ENCODE peak calls at places on chromosomes 6 and 20, in five cellular contexts. M, I, D, H and S are unnamed samples.
A peak's percentile ranks its signal among the peaks of the same experiment; 100 is the strongest.

GRCh38 chr6:37646986-37647764 is 50.5 kb downstream of the MDGA1 start:
- DNase-seq in H (no peak), I (no peak), M (no peak), D (no peak), S (no peak)

GRCh38 chr6:156175971-156176421 is 601.2 kb upstream of the ARID1B start:
- DNase-seq in M (no peak), I (no peak), H (no peak), D (peak; percentile 38), S (peak; percentile 44)

GRCh38 chr6:96939019-96939805 is 14.7 kb downstream of the KLHL32 start:
- DNase-seq in D (peak; percentile 67), M (no peak), I (peak; percentile 39), H (no peak), S (no peak)

GRCh38 chr20:5918856-5919633 is 31.3 kb downstream of the TRMT6 start:
- DNase-seq in I (peak; percentile 46), H (no peak), D (no peak), M (no peak), S (no peak)

GRCh38 chr6:7727150-7727950 is 1.5 kb downstream of the BMP6 start:
- DNase-seq in M (no peak), D (no peak), H (peak; percentile 36), I (no peak), S (no peak)

GRCh38 chr6:35019831-35020230 is 121.3 kb downstream of the TCP11 start:
- DNase-seq in I (no peak), D (no peak), M (no peak), H (no peak), S (no peak)

GRCh38 chr6:167968091-167968490 is 29.4 kb upstream of the KIF25 start:
- DNase-seq in I (no peak), D (peak; percentile 16), M (no peak), H (no peak), S (no peak)

GRCh38 chr6:14149053-14149746 is 31.6 kb downstream of the CD83 start:
- DNase-seq in I (no peak), D (no peak), M (no peak), H (no peak), S (no peak)

GRCh38 chr6:170102582-170103481 is 188.0 kb downstream of the DLL1 start:
- DNase-seq in I (no peak), M (no peak), H (no peak), D (no peak), S (no peak)

GRCh38 chr6:44735631-44735963 is 348.1 kb downstream of the CDC5L start:
- DNase-seq in D (no peak), H (peak; percentile 58), I (no peak), M (no peak), S (no peak)

GRCh38 chr6:138323821-138324220 is 53.9 kb upstream of the SMIM28 start:
- DNase-seq in I (no peak), M (no peak), D (no peak), H (no peak), S (no peak)

GRCh38 chr20:60239981-60240380 is 281.8 kb downstream of the CDH26 start:
- DNase-seq in D (no peak), I (no peak), H (no peak), M (no peak), S (no peak)

GRCh38 chr6:148997863-148998262 is 251.0 kb downstream of the UST start:
- DNase-seq in I (no peak), M (no peak), H (no peak), D (no peak), S (no peak)

GRCh38 chr6:130047440-130047995 is 29.1 kb downstream of the L3MBTL3 start:
- DNase-seq in D (no peak), I (no peak), H (no peak), M (no peak), S (no peak)

GRCh38 chr6:130055271-130055670 is 36.9 kb downstream of the L3MBTL3 start:
- DNase-seq in M (no peak), H (no peak), D (no peak), I (no peak), S (no peak)

GRCh38 chr6:130046711-130047439 is 28.5 kb downstream of the L3MBTL3 start:
- DNase-seq in H (no peak), M (no peak), D (no peak), I (no peak), S (no peak)

GRCh38 chr6:130054725-130055124 is 36.3 kb downstream of the L3MBTL3 start:
- DNase-seq in H (no peak), D (no peak), M (no peak), I (no peak), S (no peak)

GRCh38 chr6:130050230-130050629 is 31.8 kb downstream of the L3MBTL3 start:
- DNase-seq in H (no peak), I (no peak), D (no peak), M (no peak), S (no peak)
- H3K36me3 ChIP-seq in H (no peaks in the 10 kb centered on the region), I (no peaks in the 10 kb centered on the region), D (peaks cover 7% of the 10 kb centered on the region), M (peaks cover 3% of the 10 kb centered on the region), S (no peaks in the 10 kb centered on the region)

GRCh38 chr20:17628101-17628841 is 53.8 kb downstream of the RRBP1 start:
- DNase-seq in D (no peak), I (no peak), H (no peak), M (no peak), S (no peak)

GRCh38 chr20:17625246-17626051 is 55.6 kb downstream of the DSTN start:
- DNase-seq in D (no peak), H (no peak), M (no peak), I (no peak), S (peak; percentile 40)

GRCh38 chr20:17629025-17629424 is 53.0 kb downstream of the RRBP1 start:
- DNase-seq in I (no peak), M (no peak), D (no peak), H (no peak), S (no peak)

GRCh38 chr20:17626217-17627007 is 55.6 kb downstream of the RRBP1 start:
- DNase-seq in D (no peak), M (no peak), H (no peak), I (no peak), S (peak; percentile 73)

GRCh38 chr20:17627101-17627950 is 54.7 kb downstream of the RRBP1 start:
- DNase-seq in H (no peak), M (no peak), D (no peak), I (no peak), S (no peak)
- H3K36me3 ChIP-seq in H (peaks cover 40% of the 10 kb centered on the region), M (peaks cover 27% of the 10 kb centered on the region), D (peaks cover 14% of the 10 kb centered on the region), I (no peaks in the 10 kb centered on the region), S (peaks cover 15% of the 10 kb centered on the region)

GRCh38 chr20:51460569-51461265 is 81.8 kb downstream of the NFATC2 start:
- DNase-seq in D (no peak), I (no peak), H (peak; percentile 79), M (no peak), S (no peak)
- H3K36me3 ChIP-seq in D (no peaks in the 10 kb centered on the region), I (no peaks in the 10 kb centered on the region), H (peaks cover 16% of the 10 kb centered on the region), M (no peaks in the 10 kb centered on the region), S (no peaks in the 10 kb centered on the region)

GRCh38 chr6:147789430-147789947 is 281.0 kb downstream of the SAMD5 start:
- DNase-seq in I (no peak), M (no peak), D (no peak), H (no peak), S (no peak)

DNA sequence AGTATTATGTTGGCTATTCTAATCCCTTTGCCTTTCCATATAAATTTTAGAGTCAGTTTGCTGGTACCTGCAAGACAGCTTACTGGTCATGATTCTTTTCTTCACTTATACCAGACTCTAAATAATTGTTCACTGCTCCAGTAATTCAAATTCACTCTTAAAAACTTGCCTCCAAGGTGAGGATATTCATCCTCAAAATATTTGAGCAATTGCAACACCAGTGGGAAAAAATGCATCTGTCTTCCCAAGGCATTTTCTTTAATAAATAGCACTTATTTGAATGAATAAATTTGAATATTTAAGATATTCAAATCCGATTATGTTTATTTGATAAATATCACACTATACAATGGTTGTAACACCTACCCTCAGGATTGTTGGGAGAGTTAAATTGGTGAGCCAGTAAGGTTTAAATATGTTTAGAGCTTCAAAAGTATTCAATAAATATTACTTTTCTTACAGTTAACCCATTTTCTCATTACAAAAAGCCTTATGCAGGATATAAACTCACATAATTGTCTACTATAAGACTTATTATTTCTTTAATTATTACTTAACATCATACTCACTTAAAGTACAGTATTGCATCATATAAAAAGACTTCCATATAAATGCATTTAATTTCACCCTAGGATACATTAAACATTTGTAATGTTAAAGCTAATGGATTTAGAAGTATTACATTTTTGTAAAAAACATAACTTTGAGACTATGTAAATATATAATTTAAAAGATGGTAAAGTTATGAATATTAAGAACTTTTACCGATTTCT is 285.6 kb downstream of the SAMD5 start:
- DNase-seq in H (no peak), I (no peak), M (no peak), D (no peak), S (no peak)
- H3K36me3 ChIP-seq in H (no peaks in the 10 kb centered on the region), I (no peaks in the 10 kb centered on the region), M (no peaks in the 10 kb centered on the region), D (no peaks in the 10 kb centered on the region), S (no peaks in the 10 kb centered on the region)

GRCh38 chr20:56363491-56363890 is 4.7 kb downstream of the FAM210B start:
- DNase-seq in I (no peak), D (no peak), H (no peak), M (no peak), S (no peak)

GRCh38 chr20:56371977-56372376 is 13.2 kb downstream of the FAM210B start:
- DNase-seq in H (no peak), M (no peak), I (no peak), D (no peak), S (no peak)

GRCh38 chr20:56372850-56373249 is 14.1 kb downstream of the FAM210B start:
- DNase-seq in D (no peak), M (no peak), I (no peak), H (no peak), S (no peak)

GRCh38 chr20:56373942-56374341 is 15.2 kb downstream of the FAM210B start:
- DNase-seq in D (no peak), M (no peak), H (no peak), I (no peak), S (no peak)

DNA sequence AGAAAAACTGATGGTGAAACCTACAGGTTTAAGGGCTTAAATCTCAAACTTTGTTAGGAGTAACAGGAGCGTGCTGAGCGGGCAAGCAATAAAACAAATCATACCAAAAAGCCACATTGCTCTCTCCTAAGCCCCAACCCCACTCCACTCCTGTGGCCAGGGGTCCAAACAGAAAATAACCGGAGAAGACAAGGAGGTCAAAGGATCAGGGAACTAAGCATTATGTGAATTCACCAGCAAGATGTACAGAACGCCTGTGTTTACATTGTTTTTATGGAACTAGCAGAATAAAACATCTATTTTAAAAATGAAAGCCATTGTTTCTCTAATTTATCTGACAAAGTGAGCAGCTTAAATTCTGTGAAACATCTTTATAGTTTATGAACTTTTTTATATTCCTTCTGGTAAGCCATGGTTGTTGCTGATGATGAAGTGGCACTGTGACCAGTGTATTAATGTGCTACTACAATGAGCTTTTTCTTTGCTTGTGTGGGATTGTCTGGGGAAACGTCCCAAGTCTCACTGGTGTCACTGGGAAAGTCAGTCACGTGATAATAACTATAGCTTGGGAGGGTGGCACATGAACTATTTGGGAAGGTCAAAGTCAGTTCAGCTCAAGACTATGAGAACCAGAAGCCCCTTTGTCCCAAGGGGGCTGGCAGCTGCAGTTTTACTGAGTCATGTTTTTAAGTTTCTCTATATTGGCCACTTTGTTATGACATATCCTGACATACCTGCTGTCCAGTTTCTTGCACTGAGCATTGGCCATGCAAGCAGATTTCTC is 9.8 kb downstream of the FAM210B start:
- DNase-seq in D (no peak), M (no peak), H (no peak), I (no peak), S (no peak)
- H3K36me3 ChIP-seq in D (peaks cover 41% of the 10 kb centered on the region), M (peaks cover 22% of the 10 kb centered on the region), H (peaks cover 12% of the 10 kb centered on the region), I (peaks cover 22% of the 10 kb centered on the region), S (no peaks in the 10 kb centered on the region)

GRCh38 chr6:109000289-109000688 is 94.4 kb downstream of the SESN1 start:
- DNase-seq in M (no peak), D (no peak), I (no peak), H (no peak), S (no peak)
- H3K36me3 ChIP-seq in M (peaks cover 19% of the 10 kb centered on the region), D (no peaks in the 10 kb centered on the region), I (no peaks in the 10 kb centered on the region), H (no peaks in the 10 kb centered on the region), S (no peaks in the 10 kb centered on the region)

GRCh38 chr20:62351469-62352401 is 15.4 kb downstream of the LAMA5 start:
- DNase-seq in I (no peak), D (no peak), M (no peak), H (no peak), S (no peak)
- H3K36me3 ChIP-seq in I (peaks cover 9% of the 10 kb centered on the region), D (peaks cover 29% of the 10 kb centered on the region), M (peaks cover 34% of the 10 kb centered on the region), H (no peaks in the 10 kb centered on the region), S (no peaks in the 10 kb centered on the region)